ENCODE peak calls at places on chromosome 11, in five cellular contexts. T is central memory CD4-positive, alpha-beta T cell; W is T1000; N is activated T-cell treated with anti-CD3 and anti-CD28 coated beads for 24 hours; U is GM20000. H is an unnamed sample.

GRCh38 chr11:118194835-118195627 is 18.6 kb upstream of the SCN2B start:
- DNase-seq in T (no peak), W (no peak), N (no peak), U (no peak), H (no peak)

GRCh38 chr11:12246169-12246568 is 131.2 kb upstream of the PARVA start:
- DNase-seq in T (no peak), W (no peak), N (no peak), U (no peak), H (no peak)

GRCh38 chr11:637593-638507 is 781 bp downstream of the DRD4 start:
- DNase-seq in T (no peak), W (no peak), N (no peak), U (no peak), H (no peak)

GRCh38 chr11:85805387-85805786 is 5.6 kb downstream of the SYTL2 start:
- DNase-seq in T (no peak), W (no peak), N (no peak), U (no peak), H (no peak)

GRCh38 chr11:69956669-69957190 is 121.4 kb upstream of the ANO1 start:
- DNase-seq in T (no peak), W (no peak), N (no peak), U (no peak), H (no peak)

GRCh38 chr11:94948070-94948617 is 25.2 kb downstream of the CWC15 start:
- DNase-seq in T (no peak), W (no peak), N (no peak), U (no peak), H (no peak)

GRCh38 chr11:104175769-104176168 is 11.8 kb upstream of the PDGFD start:
- DNase-seq in T (no peak), W (no peak), N (no peak), U (no peak), H (no peak)

GRCh38 chr11:68532719-68533369 is 72.3 kb downstream of the PPP6R3 start:
- DNase-seq in T (no peak), W (no peak), N (no peak), U (no peak), H (no peak)

GRCh38 chr11:200224-201003 is 6.8 kb downstream of the BET1L start:
- DNase-seq in T (no peak), W (no peak), N (no peak), U (no peak), H (no peak)

GRCh38 chr11:394034-394857 is at the start of gene PKP3:
- DNase-seq in T (no peak), W (no peak), N (no peak), U (no peak), H (no peak)

GRCh38 chr11:64875369-64876225 is 2.8 kb downstream of the EHD1 start:
- DNase-seq in T (no peak), W (no peak), N (no peak), U (no peak), H (no peak)

GRCh38 chr11:27367881-27368280 is 4.9 kb upstream of the CCDC34 start:
- DNase-seq in T (no peak), W (no peak), N (no peak), U (no peak), H (no peak)

GRCh38 chr11:110295086-110295485 is 1.3 kb downstream of the RDX start:
- DNase-seq in T (no peak), W (no peak), N (no peak), U (peak), H (no peak)

GRCh38 chr11:84817998-84818397 is 809.1 kb downstream of the DLG2 start:
- DNase-seq in T (no peak), W (no peak), N (no peak), U (no peak), H (no peak)

GRCh38 chr11:45226901-45227300 is 59.2 kb downstream of the SYT13 start:
- DNase-seq in T (no peak), W (no peak), N (no peak), U (no peak), H (no peak)

GRCh38 chr11:44766112-44766971 is 39.6 kb downstream of the TSPAN18 start:
- DNase-seq in T (no peak), W (no peak), N (no peak), U (no peak), H (no peak)

GRCh38 chr11:567036-567628 is 6.4 kb downstream of the RASSF7 start:
- DNase-seq in T (no peak), W (no peak), N (no peak), U (no peak), H (no peak)

GRCh38 chr11:114832532-114833125 is 154.3 kb downstream of the NXPE2 start:
- DNase-seq in T (no peak), W (no peak), N (no peak), U (no peak), H (no peak)